ENCODE peak calls at places on chromosome 13, in five cellular contexts. C, D, U, J and R are unnamed samples.

GRCh38 chr13:55359067-55359466 is 1781.7 kb upstream of the PRR20A start:
- DNase-seq in C (no peak), D (no peak), U (peak), J (no peak), R (no peak)

GRCh38 chr13:98976338-98976737 is 1.5 kb downstream of the DOCK9 start:
- DNase-seq in C (no peak), D (peak), U (no peak), J (no peak), R (no peak)

GRCh38 chr13:87147076-87147475 is 524.1 kb upstream of the SLITRK5 start:
- DNase-seq in C (no peak), D (peak), U (no peak), J (no peak), R (no peak)

GRCh38 chr13:27853871-27854270 is 61.6 kb downstream of the GSX1 start:
- DNase-seq in C (no peak), D (no peak), U (no peak), J (no peak), R (no peak)

GRCh38 chr13:38783992-38784875 is 97.4 kb downstream of the FREM2 start:
- DNase-seq in C (no peak), D (no peak), U (no peak), J (no peak), R (no peak)

GRCh38 chr13:111093136-111093535 is 22.0 kb upstream of the ARHGEF7 start:
- DNase-seq in C (no peak), D (no peak), U (no peak), J (no peak), R (no peak)

GRCh38 chr13:101149735-101150380 is 266.4 kb downstream of the NALCN start:
- DNase-seq in C (peak), D (peak), U (peak), J (no peak), R (peak)

GRCh38 chr13:102569488-102569887 is 27.3 kb upstream of the TPP2 start:
- DNase-seq in C (peak), D (peak), U (no peak), J (no peak), R (no peak)

GRCh38 chr13:74062933-74063332 is 71.3 kb downstream of the KLF12 start:
- DNase-seq in C (peak), D (peak), U (no peak), J (no peak), R (no peak)

GRCh38 chr13:100668408-100668807 is 6.2 kb downstream of the TMTC4 start:
- DNase-seq in C (no peak), D (peak), U (no peak), J (no peak), R (no peak)

GRCh38 chr13:23621316-23621645 is 51.1 kb downstream of the TNFRSF19 start:
- DNase-seq in C (peak), D (peak), U (no peak), J (no peak), R (no peak)

GRCh38 chr13:113545455-113545930 is 39.1 kb upstream of the TFDP1 start:
- DNase-seq in C (peak), D (no peak), U (no peak), J (no peak), R (peak)

GRCh38 chr13:45658586-45659235 is 43.2 kb upstream of the ERICH6B start:
- DNase-seq in C (peak), D (peak), U (no peak), J (no peak), R (no peak)

GRCh38 chr13:112994084-112994780 is 25.2 kb downstream of the MCF2L start:
- DNase-seq in C (no peak), D (no peak), U (no peak), J (no peak), R (no peak)

GRCh38 chr13:103794526-103794925 is 728.3 kb upstream of the SLC10A2 start:
- DNase-seq in C (no peak), D (no peak), U (peak), J (no peak), R (no peak)

GRCh38 chr13:98495627-98496238 is 81.2 kb downstream of the STK24 start:
- DNase-seq in C (no peak), D (no peak), U (no peak), J (no peak), R (no peak)

GRCh38 chr13:112680741-112681360 is 9.0 kb upstream of the ATP11A start:
- DNase-seq in C (no peak), D (no peak), U (no peak), J (no peak), R (no peak)

GRCh38 chr13:113423225-113424170 is 29.8 kb downstream of the ADPRHL1 start:
- DNase-seq in C (no peak), D (no peak), U (no peak), J (no peak), R (peak)

GRCh38 chr13:110422913-110423688 is 116.0 kb downstream of the COL4A2 start:
- DNase-seq in C (no peak), D (peak), U (no peak), J (no peak), R (no peak)

GRCh38 chr13:45167611-45168554 is 33.0 kb downstream of the KCTD4 start:
- DNase-seq in C (no peak), D (peak), U (no peak), J (no peak), R (no peak)

GRCh38 chr13:113327391-113327765 is 30.3 kb downstream of the LAMP1 start:
- DNase-seq in C (no peak), D (no peak), U (no peak), J (no peak), R (no peak)

GRCh38 chr13:19927117-19927734 is 31.3 kb upstream of the ZMYM2 start:
- DNase-seq in C (no peak), D (peak), U (peak), J (no peak), R (no peak)
- TF ChIP-seq CTCF in C (peak), D (peak), U (peak), J (peak), R (no peak)

DNA sequence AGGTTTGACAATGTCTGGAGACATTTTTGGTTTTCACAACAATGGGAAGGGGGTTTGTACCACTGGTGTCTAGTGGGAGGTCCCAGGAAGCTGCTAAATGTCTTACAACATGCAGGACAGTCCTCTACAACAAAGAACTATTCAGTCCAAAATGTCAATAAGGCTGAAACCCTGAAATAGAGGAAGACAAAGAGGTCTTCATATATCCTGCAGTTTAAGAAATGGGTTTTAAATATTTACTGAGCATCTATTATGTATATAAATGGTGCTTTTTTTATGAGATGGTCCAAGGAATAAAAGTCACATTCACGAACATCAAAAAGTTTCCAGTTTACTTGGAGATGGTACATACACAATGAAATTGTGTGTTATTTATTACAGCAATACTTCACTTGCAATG is 107.3 kb downstream of the AKAP11 start:
- DNase-seq in C (no peak), D (no peak), U (no peak), J (no peak), R (no peak)
- TF ChIP-seq CTCF in C (no peak), D (no peak), U (no peak), J (no peak), R (no peak)

GRCh38 chr13:30156270-30156669 is 151.1 kb downstream of the KATNAL1 start:
- DNase-seq in C (no peak), D (no peak), U (no peak), J (no peak), R (no peak)
- TF ChIP-seq CTCF in C (no peak), D (no peak), U (no peak), J (no peak), R (no peak)

DNA sequence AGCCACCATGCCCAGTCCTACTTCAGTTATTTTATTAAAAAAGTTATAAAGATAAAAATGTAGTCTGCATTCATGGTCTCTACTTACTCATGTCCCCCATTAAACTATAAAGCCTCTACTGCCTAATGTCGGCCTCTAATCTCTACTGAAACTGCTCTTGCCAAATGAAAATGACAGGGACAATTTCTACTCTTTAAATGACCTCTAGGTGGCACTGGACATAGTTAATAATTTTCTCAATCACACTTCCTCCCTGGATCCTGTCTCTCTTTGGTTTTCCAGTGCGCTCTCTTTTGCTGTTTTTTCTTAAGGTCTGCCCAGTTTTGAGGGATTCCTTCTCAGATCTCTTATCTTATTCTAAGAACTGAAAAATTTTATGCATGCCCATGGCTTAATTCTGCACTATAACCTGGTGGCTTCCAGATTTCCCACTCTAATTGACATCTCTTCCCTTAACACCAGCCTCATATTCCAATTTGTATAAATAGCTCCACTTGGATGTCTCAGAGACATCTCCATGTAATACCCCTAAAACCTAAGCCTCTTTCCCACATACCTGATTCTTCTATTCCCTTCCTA is 54.3 kb downstream of the MTMR6 start:
- DNase-seq in C (no peak), D (peak), U (peak), J (no peak), R (no peak)
- TF ChIP-seq CTCF in C (peak), D (peak), U (peak), J (peak), R (peak)

DNA sequence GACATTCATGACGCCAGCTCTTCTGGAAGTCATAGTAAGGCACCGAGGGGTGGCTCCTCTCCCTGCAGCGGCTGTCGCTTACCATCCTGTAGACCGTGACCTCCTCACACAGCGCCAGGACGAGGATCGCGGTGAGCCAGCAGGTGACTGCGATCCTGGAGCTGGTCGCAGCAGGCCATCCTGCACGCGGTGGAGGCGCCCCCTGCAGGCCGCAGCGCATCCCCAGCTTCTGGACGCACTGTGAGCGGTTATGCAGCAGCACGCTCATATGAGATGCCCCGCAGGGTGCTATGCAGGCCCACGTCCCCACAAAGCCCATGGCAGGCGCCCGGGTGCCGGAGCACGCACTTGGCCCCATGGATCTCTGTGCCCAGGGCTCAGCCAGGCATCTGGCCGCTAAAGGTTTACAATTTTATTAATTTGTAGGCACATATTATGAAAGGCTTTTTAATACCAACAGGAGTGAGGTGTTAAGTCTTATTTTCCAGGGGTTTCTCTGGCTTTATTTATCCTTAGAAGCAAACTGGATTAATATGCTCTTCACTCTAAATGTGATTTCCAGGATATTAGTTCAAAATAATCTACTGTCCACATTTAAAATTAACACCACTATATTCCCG is 35.6 kb upstream of the PSPC1 start:
- DNase-seq in C (peak), D (peak), U (peak), J (peak), R (peak)
- TF ChIP-seq CTCF in C (peak), D (peak), U (peak), J (peak), R (peak)

GRCh38 chr13:95698047-95698749 is 21.3 kb downstream of the DNAJC3 start:
- DNase-seq in C (no peak), D (peak), U (peak), J (no peak), R (no peak)
- TF ChIP-seq CTCF in C (peak), D (peak), U (peak), J (peak), R (peak)

GRCh38 chr13:51959773-51960172 is 51.5 kb downstream of the ATP7B start:
- DNase-seq in C (no peak), D (no peak), U (peak), J (no peak), R (no peak)
- TF ChIP-seq CTCF in C (no peak), D (no peak), U (no peak), J (no peak), R (no peak)

GRCh38 chr13:29254971-29255370 is 340.5 kb downstream of the SLC7A1 start:
- DNase-seq in C (no peak), D (no peak), U (no peak), J (no peak), R (no peak)

GRCh38 chr13:29255567-29255966 is 339.9 kb downstream of the SLC7A1 start:
- DNase-seq in C (no peak), D (no peak), U (no peak), J (no peak), R (no peak)

GRCh38 chr13:29266261-29266660 is 329.2 kb downstream of the SLC7A1 start:
- DNase-seq in C (no peak), D (no peak), U (no peak), J (no peak), R (no peak)

GRCh38 chr13:29260684-29261083 is 334.8 kb downstream of the SLC7A1 start:
- DNase-seq in C (no peak), D (no peak), U (peak), J (no peak), R (no peak)
- TF ChIP-seq CTCF in C (no peak), D (no peak), U (peak), J (no peak), R (no peak)

GRCh38 chr13:60095300-60095699 is 68.4 kb downstream of the DIAPH3 start:
- DNase-seq in C (no peak), D (no peak), U (peak), J (no peak), R (no peak)

GRCh38 chr13:60090579-60090978 is 73.1 kb downstream of the DIAPH3 start:
- DNase-seq in C (no peak), D (peak), U (no peak), J (no peak), R (no peak)

GRCh38 chr13:60094385-60095088 is 69.2 kb downstream of the DIAPH3 start:
- DNase-seq in C (no peak), D (no peak), U (no peak), J (no peak), R (no peak)

DNA sequence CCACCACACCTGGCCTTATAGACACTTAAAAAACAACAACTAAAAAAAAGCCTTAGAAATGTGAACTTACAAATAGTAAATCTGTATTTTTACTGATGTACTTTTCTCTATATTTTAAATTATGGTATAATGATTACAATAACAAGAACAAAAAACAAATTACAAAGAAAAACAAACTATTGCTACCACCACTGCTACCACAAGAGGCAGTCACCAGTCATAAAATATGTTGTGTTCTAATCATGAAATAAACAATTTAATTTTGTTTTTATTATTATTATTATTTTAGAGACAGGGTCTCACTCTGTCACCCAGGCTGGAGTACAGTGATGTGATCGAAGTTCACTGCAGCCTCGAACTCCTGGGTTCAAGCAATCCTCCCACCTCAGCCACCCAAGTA is 72.2 kb downstream of the DIAPH3 start:
- DNase-seq in C (no peak), D (no peak), U (no peak), J (no peak), R (no peak)
- TF ChIP-seq CTCF in C (no peak), D (peak), U (no peak), J (peak), R (peak)

GRCh38 chr13:42524487-42525034 is 49.4 kb upstream of the TNFSF11 start:
- DNase-seq in C (peak), D (no peak), U (no peak), J (no peak), R (no peak)
- TF ChIP-seq CTCF in C (no peak), D (no peak), U (no peak), J (no peak), R (no peak)